ENCODE peak calls at places on chromosome 14, in four cellular contexts. S, N, D and U are unnamed samples. For H3K36me3, the result is how much of the 10 kb centered on the place peaks cover.

GRCh38 chr14:104322531-104323466 is 184.4 kb downstream of the KIF26A start:
- DNase-seq in S (peak), D (no peak), N (no peak), U (no peak)

GRCh38 chr14:55245657-55246268 is 25.5 kb upstream of the FBXO34 start:
- DNase-seq in N (no peak), S (peak), D (peak), U (no peak)

GRCh38 chr14:21049263-21049662 is 7.1 kb downstream of the RNASE7 start:
- DNase-seq in N (no peak), S (no peak), D (no peak), U (no peak)

GRCh38 chr14:59332727-59333126 is 132.5 kb downstream of the GPR135 start:
- DNase-seq in D (peak), S (no peak), N (no peak), U (no peak)

GRCh38 chr14:71668186-71668912 is 263.9 kb upstream of the RGS6 start:
- DNase-seq in N (no peak), S (no peak), D (no peak), U (no peak)

GRCh38 chr14:103887170-103887501 is 39.8 kb upstream of the PPP1R13B start:
- DNase-seq in S (no peak), D (no peak), N (no peak), U (no peak)

GRCh38 chr14:95359974-95360826 is 40.5 kb upstream of the CLMN start:
- DNase-seq in D (peak), S (no peak), N (no peak), U (no peak)

GRCh38 chr14:38129705-38130104 is 78.0 kb upstream of the SSTR1 start:
- DNase-seq in N (no peak), S (no peak), D (no peak), U (no peak)

GRCh38 chr14:61103541-61104339 is 122.7 kb downstream of the SLC38A6 start:
- DNase-seq in N (peak), S (no peak), D (peak), U (no peak)

GRCh38 chr14:24784981-24785380 is 151.0 kb upstream of the GZMB start:
- DNase-seq in N (no peak), D (no peak), S (no peak), U (no peak)

GRCh38 chr14:88185843-88186242 is 137.2 kb downstream of the KCNK10 start:
- DNase-seq in S (no peak), D (no peak), N (no peak), U (no peak)

GRCh38 chr14:104389326-104390220 is 190.0 kb upstream of the C14orf180 start:
- DNase-seq in D (no peak), N (no peak), S (no peak), U (no peak)

GRCh38 chr14:64971452-64971889 is 665 bp downstream of the RAB15 start:
- DNase-seq in N (no peak), S (peak), D (no peak), U (no peak)

GRCh38 chr14:38202444-38203191 is 5.1 kb upstream of the SSTR1 start:
- DNase-seq in D (no peak), S (no peak), N (no peak), U (no peak)

GRCh38 chr14:64035143-64035542 is 182.3 kb downstream of the SYNE2 start:
- DNase-seq in S (no peak), D (no peak), N (no peak), U (no peak)

GRCh38 chr14:21825147-21825743 is 151.6 kb upstream of the OR4E1 start:
- DNase-seq in S (no peak), N (no peak), D (peak), U (no peak)

GRCh38 chr14:37237094-37237493 is 39.4 kb downstream of the MIPOL1 start:
- DNase-seq in S (no peak), N (no peak), D (no peak), U (no peak)

GRCh38 chr14:35821546-35822411 is 4.4 kb upstream of the BRMS1L start:
- DNase-seq in S (no peak), N (no peak), D (no peak), U (no peak)

GRCh38 chr14:87306770-87307169 is 686.2 kb downstream of the GALC start:
- DNase-seq in D (no peak), N (no peak), S (no peak), U (no peak)

GRCh38 chr14:105294142-105294597 is 6.6 kb downstream of the BRF1 start:
- DNase-seq in S (no peak), N (no peak), D (no peak), U (peak)

GRCh38 chr14:71474866-71475265 is 457.4 kb upstream of the RGS6 start:
- DNase-seq in N (no peak), D (no peak), S (no peak), U (no peak)

GRCh38 chr14:59347915-59348314 is 117.3 kb downstream of the GPR135 start:
- DNase-seq in N (no peak), S (no peak), D (peak), U (no peak)

GRCh38 chr14:42994001-42994736 is 1387.5 kb downstream of the LRFN5 start:
- DNase-seq in D (no peak), S (no peak), N (no peak), U (no peak)

GRCh38 chr14:91228112-91229004 is 16.1 kb downstream of the GPR68 start:
- DNase-seq in D (no peak), S (no peak), N (no peak), U (no peak)

GRCh38 chr14:71574976-71575375 is 357.3 kb upstream of the RGS6 start:
- DNase-seq in S (no peak), N (no peak), D (peak), U (no peak)

GRCh38 chr14:66099451-66099850 is 386.7 kb upstream of the CCDC196 start:
- DNase-seq in S (no peak), D (no peak), N (no peak), U (no peak)

GRCh38 chr14:26415618-26416123 is 182.2 kb downstream of the NOVA1 start:
- DNase-seq in N (peak), S (peak), D (no peak), U (no peak)

GRCh38 chr14:32324601-32325000 is 4.5 kb upstream of the AKAP6 start:
- DNase-seq in D (no peak), S (no peak), N (no peak), U (no peak)

GRCh38 chr14:62289471-62289870 is 527.3 kb downstream of the SNAPC1 start:
- DNase-seq in N (no peak), D (no peak), S (no peak), U (no peak)

GRCh38 chr14:94458558-94459200 is 6.1 kb upstream of the SERPINA11 start:
- DNase-seq in S (no peak), N (no peak), D (no peak), U (no peak)

GRCh38 chr14:37708481-37708880 is 113.1 kb downstream of the TTC6 start:
- DNase-seq in N (no peak), S (no peak), D (no peak), U (no peak)

GRCh38 chr14:39763402-39763890 is 331.2 kb upstream of the FBXO33 start:
- DNase-seq in N (no peak), D (no peak), S (no peak), U (no peak)

GRCh38 chr14:84482256-84483071 is 1047.5 kb upstream of the FLRT2 start:
- DNase-seq in N (no peak), D (no peak), S (no peak), U (no peak)

GRCh38 chr14:21053184-21054122 is 4.2 kb upstream of the RNASE8 start:
- DNase-seq in S (no peak), D (no peak), N (no peak), U (no peak)

GRCh38 chr14:103862393-103862782 is 15.0 kb upstream of the PPP1R13B start:
- DNase-seq in D (no peak), S (peak), N (no peak), U (no peak)

GRCh38 chr14:24334431-24335271 is at the start of gene ADCY4:
- DNase-seq in D (no peak), S (peak), N (no peak), U (peak)

GRCh38 chr14:104353921-104354701 is 215.7 kb downstream of the KIF26A start:
- DNase-seq in S (no peak), D (no peak), N (peak), U (peak)

GRCh38 chr14:99278836-99279235 is 6.8 kb upstream of the BCL11B start:
- DNase-seq in S (no peak), N (no peak), D (no peak), U (no peak)

GRCh38 chr14:51488569-51489220 is 163.0 kb upstream of the FRMD6 start:
- DNase-seq in S (no peak), N (no peak), D (no peak), U (no peak)

GRCh38 chr14:75457648-75458165 is 29.9 kb downstream of the JDP2 start:
- DNase-seq in N (no peak), S (no peak), D (no peak), U (no peak)
- H3K36me3 ChIP-seq in N (under half), S (under half), D (under half), U (under half)

DNA sequence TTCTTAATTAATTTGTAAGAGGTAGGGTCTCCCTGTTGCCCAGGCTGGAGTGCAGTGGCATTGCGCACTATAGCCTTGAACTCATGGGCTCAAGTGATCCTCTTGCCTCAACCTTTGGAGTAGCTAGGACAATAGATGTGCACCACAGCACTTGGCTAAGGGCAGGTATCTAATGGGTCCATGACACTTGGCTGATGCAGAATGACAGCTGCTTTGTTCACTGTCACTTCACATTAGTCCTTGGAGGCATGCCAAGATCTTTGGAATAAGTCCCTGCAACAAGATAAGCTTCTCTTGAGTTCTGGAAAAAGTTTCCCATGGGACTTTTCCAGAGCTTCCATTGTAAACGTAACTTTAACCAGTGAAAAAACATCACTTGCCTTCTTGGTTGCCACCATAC is 23.4 kb downstream of the COQ6 start:
- DNase-seq in S (no peak), D (no peak), N (no peak), U (no peak)
- H3K36me3 ChIP-seq in S (under half), D (under half), N (under half), U (under half)

DNA sequence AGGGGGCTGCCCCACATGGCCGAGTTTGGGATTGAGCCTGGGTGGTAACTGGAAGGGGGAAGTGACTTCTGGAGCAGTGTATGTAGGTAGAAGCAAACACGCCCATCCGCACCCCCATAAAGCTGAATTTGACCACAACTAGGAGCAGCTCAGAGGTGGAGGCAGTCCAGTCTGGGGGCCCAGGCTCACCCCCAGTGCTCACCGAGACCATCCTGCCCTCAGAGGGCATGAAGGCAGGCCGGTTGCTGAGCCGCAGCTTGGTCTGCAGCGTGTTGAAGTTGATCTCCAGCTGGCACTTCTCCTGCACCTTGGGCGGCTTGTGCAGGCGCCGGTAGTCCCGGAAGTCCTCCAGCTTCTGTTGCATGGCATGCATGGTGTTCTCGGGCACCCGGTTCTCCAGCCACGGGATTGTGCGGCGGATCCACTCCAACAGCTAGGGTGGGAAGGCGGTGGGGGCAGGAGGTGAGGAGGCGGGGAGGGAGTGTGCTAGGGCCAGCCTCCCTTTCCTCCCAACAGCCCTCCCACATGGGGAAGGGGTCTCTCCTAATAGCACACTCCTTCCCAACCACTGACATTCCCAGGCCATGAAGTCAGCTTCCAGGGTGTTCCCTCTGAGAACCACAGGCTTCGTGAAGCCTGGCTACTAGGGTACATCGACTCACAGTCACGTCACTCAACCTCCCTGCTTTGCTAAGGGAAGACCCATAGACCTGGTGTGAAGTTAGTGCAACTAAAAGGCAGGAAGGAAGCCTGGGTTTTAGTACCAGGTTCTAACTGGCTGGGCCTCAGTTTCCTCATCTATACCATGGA is 87.0 kb downstream of the ACTN1 start:
- DNase-seq in D (no peak), N (peak), S (no peak), U (no peak)
- H3K36me3 ChIP-seq in D (under half), N (under half), S (under half), U (half or more)

GRCh38 chr14:34711169-34711568 is 3.2 kb downstream of the CFL2 start:
- DNase-seq in N (no peak), S (no peak), D (peak), U (no peak)

GRCh38 chr14:34711808-34712712 is 2.3 kb downstream of the CFL2 start:
- DNase-seq in N (no peak), S (no peak), D (no peak), U (no peak)

GRCh38 chr14:34710006-34710405 is 4.4 kb downstream of the CFL2 start:
- DNase-seq in N (no peak), S (no peak), D (no peak), U (no peak)

GRCh38 chr14:34710744-34711143 is 3.6 kb downstream of the CFL2 start:
- DNase-seq in N (no peak), S (no peak), D (no peak), U (no peak)

GRCh38 chr14:34707722-34708121 is 6.7 kb downstream of the CFL2 start:
- DNase-seq in N (no peak), S (no peak), D (no peak), U (no peak)
- H3K36me3 ChIP-seq in N (under half), S (under half), D (under half), U (under half)

DNA sequence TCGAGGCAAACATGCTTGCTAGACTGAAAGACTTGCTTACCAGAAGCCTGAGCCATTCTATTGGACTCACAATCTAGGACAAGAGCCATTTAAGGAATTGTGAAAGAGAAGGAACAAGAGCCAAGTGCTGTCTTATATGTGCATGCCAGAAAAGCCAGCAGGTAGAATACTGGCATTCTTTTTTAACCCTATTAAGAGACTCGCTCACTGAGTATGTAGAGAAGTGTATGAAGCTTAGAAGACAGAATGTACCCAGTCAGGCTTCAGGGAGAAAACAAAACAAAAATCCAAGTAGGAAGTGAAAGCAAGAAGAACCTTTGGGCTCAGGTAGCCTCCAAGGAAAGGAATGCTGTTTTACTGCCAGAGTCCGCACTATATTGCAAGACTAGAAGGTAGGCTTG is 65.9 kb downstream of the DCAF5 start:
- DNase-seq in N (no peak), S (no peak), D (no peak), U (no peak)
- H3K36me3 ChIP-seq in N (under half), S (under half), D (under half), U (half or more)

GRCh38 chr14:76770521-76771431 is 9.5 kb downstream of the VASH1 start:
- DNase-seq in D (no peak), S (peak), N (peak), U (no peak)
- H3K36me3 ChIP-seq in D (under half), S (under half), N (under half), U (under half)

GRCh38 chr14:77707724-77708408 is at the start of the genes ALKBH1 and SLIRP:
- DNase-seq in S (peak), D (peak), N (peak), U (peak)

GRCh38 chr14:77710364-77710763 is 2.5 kb downstream of the SLIRP start:
- DNase-seq in N (no peak), S (no peak), D (no peak), U (no peak)

GRCh38 chr14:77709412-77709811 is 1.5 kb downstream of the SLIRP start:
- DNase-seq in D (no peak), N (no peak), S (no peak), U (no peak)

GRCh38 chr14:77707355-77707723 is 484 bp downstream of the ALKBH1 start:
- DNase-seq in S (peak), D (peak), N (no peak), U (no peak)

DNA sequence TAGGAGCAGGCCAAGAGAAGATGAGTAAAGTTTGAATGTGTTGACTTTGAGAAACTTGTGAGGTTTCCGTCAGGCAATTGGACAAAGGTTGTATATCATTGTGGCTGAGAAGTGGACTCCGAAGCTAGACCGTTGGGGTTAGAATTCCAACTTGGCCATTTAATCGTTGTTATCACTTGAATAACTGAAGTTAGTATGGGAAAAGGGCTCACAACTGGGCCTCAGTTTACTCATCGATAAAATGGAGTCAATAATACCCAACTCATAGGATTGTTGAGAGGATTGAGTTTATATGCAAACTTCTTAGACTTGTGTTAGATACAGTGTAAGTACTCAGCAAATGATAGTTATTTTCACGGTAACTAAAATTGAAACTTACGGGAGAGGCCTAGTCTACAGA is 846 bp downstream of the SLIRP start:
- DNase-seq in N (no peak), D (no peak), S (no peak), U (no peak)
- H3K36me3 ChIP-seq in N (under half), D (under half), S (under half), U (under half)